ENCODE peak calls at places on chromosomes 12 and 14, in five cellular contexts. G is GM04503, U is iris pigment epithelial cell, T is transverse colon, S is RPMI8226. P is an unnamed sample.

GRCh38 chr12:52942056-52942913 is 6.6 kb upstream of the KRT18 start:
- DNase-seq in G (no peak), U (no peak), T (peak), S (no peak), P (no peak)

GRCh38 chr14:56422703-56423213 is 156.8 kb upstream of the TMEM260 start:
- DNase-seq in G (peak), U (peak), T (peak), S (peak), P (no peak)

GRCh38 chr12:113302466-113302865 is 32.4 kb downstream of the SLC8B1 start:
- DNase-seq in G (no peak), U (no peak), T (no peak), S (no peak), P (no peak)

GRCh38 chr12:95532851-95533250 is 18.4 kb downstream of the USP44 start:
- DNase-seq in G (no peak), U (peak), T (no peak), S (no peak), P (no peak)

GRCh38 chr14:90624228-90624627 is 192.0 kb downstream of the TTC7B start:
- DNase-seq in G (no peak), U (peak), T (no peak), S (no peak), P (no peak)

GRCh38 chr14:23861666-23862065 is 91.9 kb upstream of the DHRS4 start:
- DNase-seq in G (no peak), U (peak), T (no peak), S (no peak), P (no peak)

GRCh38 chr12:76874491-76875190 is 4.2 kb downstream of the CSRP2 start:
- DNase-seq in G (no peak), U (no peak), T (no peak), S (no peak), P (no peak)

GRCh38 chr12:78628701-78629100 is 235.9 kb upstream of the SYT1 start:
- DNase-seq in G (no peak), U (no peak), T (no peak), S (no peak), P (no peak)

GRCh38 chr12:102816816-102817434 is 100.1 kb downstream of the PAH start:
- DNase-seq in G (no peak), U (peak), T (no peak), S (peak), P (no peak)

GRCh38 chr12:84128117-84128991 is 784.2 kb downstream of the SLC6A15 start:
- DNase-seq in G (no peak), U (no peak), T (no peak), S (peak), P (no peak)

GRCh38 chr14:100525615-100526014 is 61.6 kb downstream of the BEGAIN start:
- DNase-seq in G (no peak), U (no peak), T (no peak), S (no peak), P (peak)

GRCh38 chr12:2129076-2129475 is 76.3 kb downstream of the CACNA1C start:
- DNase-seq in G (peak), U (peak), T (no peak), S (no peak), P (no peak)